ENCODE peak calls at places on chromosome 19, in four cellular contexts. U, N, S and G are unnamed samples.

GRCh38 chr19:17867087-17867486 is 4.7 kb upstream of the SLC5A5 start:
- DNase-seq in U (no peak), N (no peak), S (no peak), G (no peak)

GRCh38 chr19:35266904-35267817 is 1.6 kb upstream of the USF2 start:
- DNase-seq in U (no peak), N (peak; percentile 44), S (no peak), G (peak; percentile 82)

GRCh38 chr19:44875666-44876418 is 15.2 kb upstream of the TOMM40 start:
- DNase-seq in U (no peak), N (no peak), S (no peak), G (no peak)

GRCh38 chr19:18118420-18119242 is 21.1 kb downstream of the MAST3 start:
- DNase-seq in U (no peak), N (no peak), S (no peak), G (no peak)

GRCh38 chr19:33295621-33296472 is 6.5 kb downstream of the CEBPA start:
- DNase-seq in U (no peak), N (no peak), S (no peak), G (no peak)

GRCh38 chr19:33416307-33417215 is 43.1 kb downstream of the CEBPG start:
- DNase-seq in U (peak; percentile 44), N (peak; percentile 84), S (no peak), G (peak; percentile 84)

GRCh38 chr19:1237754-1238372 is at the start of gene CBARP:
- DNase-seq in U (no peak), N (peak; percentile 72), S (no peak), G (no peak)

GRCh38 chr19:51462276-51462675 is 4.0 kb upstream of the SIGLEC8 start:
- DNase-seq in U (no peak), N (no peak), S (no peak), G (no peak)

GRCh38 chr19:33194884-33195710 is 967 bp downstream of the LRP3 start:
- DNase-seq in U (peak; percentile 67), N (no peak), S (no peak), G (peak; percentile 65)

GRCh38 chr19:14440049-14440448 is 6.9 kb downstream of the PKN1 start:
- DNase-seq in U (no peak), N (peak; percentile 75), S (peak; percentile 37), G (no peak)

GRCh38 chr19:55447421-55448174 is 4.5 kb upstream of the SHISA7 start:
- DNase-seq in U (no peak), N (peak; percentile 52), S (no peak), G (peak; percentile 90)

GRCh38 chr19:7848779-7849457 is 18.9 kb downstream of the EVI5L start:
- DNase-seq in U (no peak), N (no peak), S (no peak), G (no peak)

GRCh38 chr19:2394669-2395292 is 32.6 kb downstream of the TIMM13 start:
- DNase-seq in U (peak; percentile 76), N (no peak), S (peak; percentile 38), G (no peak)

GRCh38 chr19:28332351-28332750 is 880.6 kb downstream of the UQCRFS1 start:
- DNase-seq in U (no peak), N (no peak), S (no peak), G (no peak)

GRCh38 chr19:1469936-1470863 is 8.8 kb downstream of the C19orf25 start:
- DNase-seq in U (no peak), N (peak; percentile 75), S (no peak), G (no peak)

GRCh38 chr19:42683917-42684513 is 56.3 kb downstream of the PSG3 start:
- DNase-seq in U (peak; percentile 5), N (peak; percentile 25), S (no peak), G (peak; percentile 63)

GRCh38 chr19:41785653-41786052 is 10.7 kb upstream of the CEACAM3 start:
- DNase-seq in U (peak; percentile 52), N (peak; percentile 83), S (peak; percentile 35), G (peak; percentile 93)

GRCh38 chr19:15253513-15253912 is 21.3 kb upstream of the EPHX3 start:
- DNase-seq in U (no peak), N (no peak), S (no peak), G (no peak)

GRCh38 chr19:35216026-35216832 is 12.3 kb downstream of the FAM187B start:
- DNase-seq in U (no peak), N (no peak), S (no peak), G (no peak)

GRCh38 chr19:1206733-1207301 is 1.2 kb downstream of the STK11 start:
- DNase-seq in U (no peak), N (no peak), S (no peak), G (peak; percentile 40)

GRCh38 chr19:39308531-39309304 is 11.9 kb downstream of the LRFN1 start:
- DNase-seq in U (no peak), N (peak; percentile 82), S (no peak), G (peak; percentile 71)

GRCh38 chr19:35856546-35857149 is at the start of gene KIRREL2:
- DNase-seq in U (no peak), N (no peak), S (no peak), G (peak; percentile 80)

GRCh38 chr19:4715529-4716221 is 8.0 kb downstream of the DPP9 start:
- DNase-seq in U (peak; percentile 80), N (no peak), S (no peak), G (no peak)

GRCh38 chr19:30479231-30479630 is 107.0 kb downstream of the ZNF536 start:
- DNase-seq in U (no peak), N (no peak), S (no peak), G (no peak)

GRCh38 chr19:58409010-58409790 is 751 bp downstream of the ZNF584 start:
- DNase-seq in U (no peak), N (no peak), S (no peak), G (peak; percentile 66)

GRCh38 chr19:21491161-21491560 is 14.2 kb upstream of the ZNF429 start:
- DNase-seq in U (no peak), N (no peak), S (no peak), G (no peak)

GRCh38 chr19:55106591-55106990 is 10.8 kb downstream of the PPP1R12C start:
- DNase-seq in U (no peak), N (no peak), S (no peak), G (no peak)

GRCh38 chr19:13981988-13982501 is 24.1 kb downstream of the RFX1 start:
- DNase-seq in U (no peak), N (no peak), S (no peak), G (no peak)

GRCh38 chr19:7681336-7682174 is 922 bp downstream of the TRAPPC5 start:
- DNase-seq in U (peak; percentile 77), N (peak; percentile 54), S (no peak), G (peak; percentile 77)

GRCh38 chr19:3644351-3645066 is 17.9 kb upstream of the CACTIN start:
- DNase-seq in U (no peak), N (no peak), S (no peak), G (no peak)

GRCh38 chr19:44694184-44694579 is 4.8 kb upstream of the CEACAM16 start:
- DNase-seq in U (no peak), N (peak; percentile 58), S (no peak), G (no peak)

GRCh38 chr19:5931251-5931650 is 17.2 kb downstream of the CAPS start:
- DNase-seq in U (no peak), N (no peak), S (no peak), G (no peak)

GRCh38 chr19:10424011-10424637 is 3.8 kb downstream of the PDE4A start:
- DNase-seq in U (peak; percentile 58), N (peak; percentile 88), S (no peak), G (peak; percentile 82)

GRCh38 chr19:54667217-54667616 is 4.4 kb downstream of the LILRB4 start:
- DNase-seq in U (no peak), N (no peak), S (no peak), G (no peak)

GRCh38 chr19:46019270-46019669 is 3.6 kb downstream of the PGLYRP1 start:
- DNase-seq in U (no peak), N (no peak), S (no peak), G (no peak)

GRCh38 chr19:29860492-29860891 is 48.7 kb downstream of the CCNE1 start:
- DNase-seq in U (no peak), N (peak; percentile 74), S (no peak), G (no peak)

GRCh38 chr19:54448037-54448773 is 794 bp upstream of the LENG8 start:
- DNase-seq in U (peak; percentile 51), N (peak; percentile 59), S (no peak), G (peak; percentile 73)

GRCh38 chr19:27889156-27889555 is 1323.8 kb downstream of the UQCRFS1 start:
- DNase-seq in U (no peak), N (no peak), S (no peak), G (no peak)

GRCh38 chr19:49861127-49861526 is 6.2 kb downstream of the PNKP start:
- DNase-seq in U (no peak), N (no peak), S (no peak), G (peak; percentile 63)
- TF ChIP-seq CHD4 in U (no peak), N (no peak), S (no peak), G (no peak)

DNA sequence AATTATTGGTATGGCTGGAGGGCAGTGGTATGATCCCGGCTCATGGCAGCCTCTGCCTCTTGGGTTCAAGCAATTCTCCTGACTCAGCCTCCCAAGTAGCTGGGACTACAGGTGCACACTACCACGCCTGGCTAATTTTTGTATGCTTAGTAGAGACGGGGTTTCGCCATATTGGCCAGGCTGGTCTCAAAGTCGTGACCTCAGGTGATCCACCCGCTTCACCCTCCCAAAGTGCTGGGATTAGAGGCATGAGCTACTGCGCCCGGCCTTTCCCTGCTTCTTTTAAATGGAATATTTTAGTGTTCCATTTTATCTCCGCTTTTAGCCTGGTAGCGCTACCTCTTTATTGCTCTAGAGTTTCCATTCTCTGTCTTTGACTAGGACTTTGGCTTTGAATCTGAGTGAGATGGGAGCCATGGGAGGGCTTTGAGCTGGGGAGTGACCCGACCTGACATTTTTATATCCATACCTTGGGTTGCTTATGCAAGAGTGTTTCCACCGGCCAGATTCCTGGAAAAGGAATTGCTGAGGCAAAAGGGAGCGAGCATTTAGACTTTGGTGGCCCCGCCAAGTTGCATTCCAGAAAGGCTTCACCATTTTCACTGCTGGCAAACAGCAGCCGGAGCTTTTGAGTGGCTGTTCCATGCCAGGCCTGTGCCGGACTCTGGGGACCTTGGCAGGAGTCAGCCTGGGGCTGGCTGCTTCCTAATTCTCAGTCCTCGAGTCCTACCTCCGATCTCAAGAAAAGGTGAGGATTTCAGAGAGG is 22.9 kb downstream of the BICRA start:
- DNase-seq in U (no peak), N (no peak), S (no peak), G (no peak)
- TF ChIP-seq CHD4 in U (no peak), N (no peak), S (no peak), G (no peak)

GRCh38 chr19:12098040-12098439 is 33.5 kb downstream of the ZNF844 start:
- DNase-seq in U (no peak), N (no peak), S (no peak), G (no peak)
- TF ChIP-seq CHD4 in U (no peak), N (no peak), S (no peak), G (no peak)

DNA sequence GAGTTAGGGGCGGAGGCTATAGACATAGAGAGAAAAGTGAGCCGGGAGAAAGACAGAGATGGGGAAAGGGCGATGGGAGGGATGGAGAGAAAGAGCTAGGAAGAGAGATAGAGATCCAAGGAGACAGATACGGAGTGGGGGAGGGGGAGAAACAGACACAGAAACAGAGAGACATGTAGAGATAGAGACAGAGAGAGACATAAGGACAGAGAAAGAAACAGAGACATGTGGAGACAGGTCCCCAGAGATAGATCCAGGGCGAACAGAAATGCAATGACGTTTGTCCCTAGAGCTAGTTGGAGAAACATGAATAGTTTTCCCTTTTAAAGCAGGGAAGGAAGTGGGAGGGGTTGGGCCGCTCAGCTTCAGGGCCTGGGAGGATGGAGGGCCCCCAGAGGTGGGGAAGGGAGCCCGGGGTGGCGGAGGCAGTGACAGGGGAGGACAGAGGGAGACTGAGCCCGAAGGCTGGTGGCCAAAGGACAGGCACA is 4.6 kb downstream of the PPP1R14A start:
- DNase-seq in U (no peak), N (no peak), S (no peak), G (no peak)
- TF ChIP-seq CHD4 in U (no peak), N (no peak), S (no peak), G (no peak)